ENCODE peak calls at places on chromosomes 2 and 18, in four cellular contexts. W is GM12878, I is HepG2, Y is K562. J is an unnamed sample.
A peak's percentile ranks its signal among the peaks of the same experiment; 100 is the strongest.

GRCh38 chr2:169354244-169354643 is 8.1 kb downstream of the LRP2 start:
- DNase-seq in W (no peak), I (no peak), Y (no peak), J (no peak)

GRCh38 chr2:108910541-108911396 is 78.3 kb downstream of the EDAR start:
- DNase-seq in W (no peak), I (no peak), Y (no peak), J (no peak)

GRCh38 chr2:44134848-44135247 is 33.8 kb upstream of the PPM1B start:
- DNase-seq in W (no peak), I (no peak), Y (no peak), J (no peak)

GRCh38 chr2:239818086-239818485 is 207.1 kb downstream of the NDUFA10 start:
- DNase-seq in W (no peak), I (no peak), Y (no peak), J (no peak)

GRCh38 chr2:72917875-72918660 is 749 bp downstream of the EMX1 start:
- DNase-seq in W (no peak), I (no peak), Y (no peak), J (peak; percentile 58)

GRCh38 chr2:73359915-73360697 is 25.5 kb upstream of the ALMS1 start:
- DNase-seq in W (no peak), I (no peak), Y (no peak), J (no peak)

GRCh38 chr18:41939326-41939725 is 15.7 kb upstream of the PIK3C3 start:
- DNase-seq in W (no peak), I (no peak), Y (no peak), J (no peak)

GRCh38 chr2:202018950-202019349 is 14.7 kb upstream of the FZD7 start:
- DNase-seq in W (no peak), I (no peak), Y (no peak), J (no peak)

GRCh38 chr2:98254504-98255059 is 91.7 kb upstream of the CNGA3 start:
- DNase-seq in W (no peak), I (no peak), Y (no peak), J (no peak)

GRCh38 chr2:186903183-186903582 is 54.2 kb upstream of the ZSWIM2 start:
- DNase-seq in W (no peak), I (no peak), Y (no peak), J (no peak)

GRCh38 chr2:121242175-121242875 is 42.7 kb downstream of the TFCP2L1 start:
- DNase-seq in W (no peak), I (no peak), Y (no peak), J (no peak)

GRCh38 chr2:27866237-27866636 is 23.9 kb downstream of the RBKS start:
- DNase-seq in W (no peak), I (no peak), Y (no peak), J (no peak)

GRCh38 chr2:70954886-70955285 is 19.2 kb downstream of the ATP6V1B1 start:
- DNase-seq in W (no peak), I (no peak), Y (no peak), J (no peak)

GRCh38 chr2:128090909-128091690 is at the start of gene UGGT1:
- DNase-seq in W (peak; percentile 93), I (peak; percentile 97), Y (peak; percentile 98), J (peak; percentile 93)

GRCh38 chr2:32947484-32948143 is 861 bp downstream of the LTBP1 start:
- DNase-seq in W (no peak), I (no peak), Y (peak; percentile 55), J (peak; percentile 72)

GRCh38 chr2:144541411-144541810 is 21.5 kb upstream of the ZEB2 start:
- DNase-seq in W (no peak), I (no peak), Y (no peak), J (no peak)

GRCh38 chr2:69645026-69645425 is 1.5 kb upstream of the AAK1 start:
- DNase-seq in W (no peak), I (no peak), Y (peak; percentile 56), J (no peak)

GRCh38 chr2:64837925-64838641 is 151.1 kb upstream of the SLC1A4 start:
- DNase-seq in W (no peak), I (no peak), Y (no peak), J (no peak)

GRCh38 chr2:54411801-54412354 is 44.2 kb upstream of the SPTBN1 start:
- DNase-seq in W (no peak), I (no peak), Y (no peak), J (no peak)

GRCh38 chr2:239246723-239247122 is 154.1 kb downstream of the HDAC4 start:
- DNase-seq in W (no peak), I (no peak), Y (no peak), J (no peak)

GRCh38 chr2:134502090-134502487 is 216.7 kb downstream of the TMEM163 start:
- DNase-seq in W (no peak), I (no peak), Y (no peak), J (no peak)

GRCh38 chr2:26429779-26430654 is 28.3 kb downstream of the DRC1 start:
- DNase-seq in W (no peak), I (no peak), Y (no peak), J (no peak)

GRCh38 chr2:100747551-100747950 is 72.4 kb upstream of the NPAS2 start:
- DNase-seq in W (no peak), I (no peak), Y (no peak), J (no peak)

GRCh38 chr2:101949304-101949703 is 42.5 kb upstream of the IL1R2 start:
- DNase-seq in W (no peak), I (no peak), Y (no peak), J (no peak)

GRCh38 chr2:9739508-9739907 is 103.8 kb upstream of the TAF1B start:
- DNase-seq in W (no peak), I (no peak), Y (no peak), J (no peak)

GRCh38 chr2:20992201-20992711 is 51.6 kb downstream of the APOB start:
- DNase-seq in W (no peak), I (no peak), Y (no peak), J (no peak)

GRCh38 chr2:54512663-54513363 is 56.7 kb downstream of the SPTBN1 start:
- DNase-seq in W (no peak), I (no peak), Y (no peak), J (no peak)

DNA sequence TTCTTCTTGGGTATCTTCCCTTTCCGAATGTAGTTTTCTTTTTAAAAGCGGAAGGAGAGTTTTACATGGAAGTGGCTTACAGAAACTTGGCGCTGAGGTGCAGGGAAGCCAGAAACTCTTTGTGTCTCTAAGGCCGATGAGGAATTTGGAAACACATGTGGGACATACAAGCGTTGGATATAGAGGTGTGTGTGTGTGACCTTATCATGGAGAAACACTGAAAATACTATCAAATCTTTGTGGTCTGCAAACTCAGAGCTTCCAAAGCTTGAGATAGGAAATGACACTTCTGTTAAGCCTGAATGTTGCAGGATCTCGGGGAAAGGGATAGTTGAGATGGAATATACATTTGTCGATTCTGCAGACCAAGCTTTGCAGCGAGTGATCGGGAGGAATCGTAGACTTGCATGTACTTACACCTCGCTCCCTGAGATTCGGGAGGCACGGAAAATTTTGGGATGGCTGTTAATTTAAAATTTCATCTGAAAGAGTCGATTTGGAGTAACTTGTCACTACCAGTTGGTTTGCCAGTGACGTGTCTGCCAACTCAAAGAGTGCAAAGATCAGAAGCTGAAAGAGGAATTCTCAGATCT is 1.0 kb downstream of the NAB1 start:
- DNase-seq in W (no peak), I (peak; percentile 47), Y (peak; percentile 45), J (no peak)
- TF ChIP-seq ATF2 in W (no peak), I (no peak), Y (no peak), J (no peak)

GRCh38 chr2:45432406-45432805 is 178.7 kb downstream of the SRBD1 start:
- DNase-seq in W (no peak), I (no peak), Y (no peak), J (no peak)
- TF ChIP-seq CREM in W (no peak), I (no peak), Y (no peak), J (no peak)

DNA sequence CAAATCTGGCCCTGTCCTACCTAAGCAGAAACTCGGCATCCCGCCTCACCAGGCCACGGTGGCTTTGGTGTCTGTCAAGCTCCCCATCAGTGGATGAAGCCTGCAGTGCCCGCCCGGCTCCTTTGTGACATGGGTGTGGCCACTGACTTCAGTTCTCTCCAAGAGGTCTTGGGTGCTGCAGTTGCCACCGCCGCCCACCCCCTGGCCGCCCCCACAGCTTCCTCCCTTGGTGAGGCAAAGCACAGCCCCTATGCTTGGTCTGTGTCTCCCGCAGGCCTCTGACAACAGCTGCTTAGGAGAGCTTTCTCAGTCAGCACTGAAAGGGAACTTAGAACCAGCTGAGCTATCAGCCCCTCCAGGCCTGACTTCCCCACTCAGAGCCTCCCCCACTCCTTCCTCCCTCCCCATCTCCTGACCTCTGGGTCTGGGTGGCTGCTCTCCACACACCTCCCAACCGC is 22.9 kb upstream of the GPR55 start:
- DNase-seq in W (peak; percentile 71), I (no peak), Y (no peak), J (no peak)
- TF ChIP-seq NR2C2 in W (no peak), I (no peak), Y (no peak), J (no peak)

DNA sequence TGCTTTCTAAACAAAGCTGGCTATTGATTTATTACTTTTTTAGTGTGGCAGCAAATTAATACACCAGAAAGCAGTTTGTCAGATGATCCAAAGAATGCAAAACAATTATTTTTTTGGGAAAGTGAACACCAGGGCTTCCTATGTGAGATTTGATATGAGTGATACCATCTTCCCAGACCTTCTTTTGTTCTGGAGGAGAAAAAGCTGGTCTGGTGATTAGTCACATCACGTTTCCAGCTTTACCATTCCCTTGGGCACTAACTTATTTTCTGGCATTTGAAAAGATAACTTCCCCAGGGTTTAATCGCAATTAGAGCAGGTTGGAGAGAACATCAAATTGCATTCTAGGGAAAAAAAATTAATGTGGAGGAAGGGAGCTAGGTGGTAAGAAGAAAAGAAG is 182.9 kb upstream of the TANK start:
- DNase-seq in W (no peak), I (no peak), Y (no peak), J (no peak)
- TF ChIP-seq ATF2 in W (no peak), I (no peak), Y (no peak), J (no peak)

DNA sequence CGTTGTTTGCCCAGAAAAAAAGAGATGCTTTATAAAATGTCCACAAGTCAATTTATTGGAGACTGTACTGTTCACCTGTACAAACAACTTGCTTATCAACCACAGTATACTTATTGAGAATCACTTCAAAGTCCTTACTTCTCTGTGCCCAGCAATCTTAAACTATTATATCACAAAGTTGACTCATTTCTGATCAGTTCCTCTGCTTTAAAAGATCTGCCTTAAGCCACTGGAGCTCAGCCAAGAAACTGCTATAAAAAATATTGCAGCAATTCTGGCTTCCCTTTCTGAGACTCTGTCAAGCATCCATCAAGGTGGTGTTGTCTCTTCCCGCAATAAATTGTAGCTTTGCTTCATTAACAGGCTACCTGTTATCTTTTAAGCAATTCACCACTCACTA is 375.2 kb upstream of the SPHKAP start:
- DNase-seq in W (no peak), I (no peak), Y (no peak), J (no peak)
- TF ChIP-seq CREM in W (no peak), I (no peak), Y (no peak), J (no peak)

GRCh38 chr2:113940891-113941290 is 51.0 kb downstream of the ACTR3 start:
- DNase-seq in W (no peak), I (no peak), Y (no peak), J (no peak)

GRCh38 chr2:113937501-113937900 is 47.6 kb downstream of the ACTR3 start:
- DNase-seq in W (no peak), I (no peak), Y (no peak), J (no peak)
- TF ChIP-seq NR2C2 in W (no peak), I (no peak), Y (no peak), J (no peak)

DNA sequence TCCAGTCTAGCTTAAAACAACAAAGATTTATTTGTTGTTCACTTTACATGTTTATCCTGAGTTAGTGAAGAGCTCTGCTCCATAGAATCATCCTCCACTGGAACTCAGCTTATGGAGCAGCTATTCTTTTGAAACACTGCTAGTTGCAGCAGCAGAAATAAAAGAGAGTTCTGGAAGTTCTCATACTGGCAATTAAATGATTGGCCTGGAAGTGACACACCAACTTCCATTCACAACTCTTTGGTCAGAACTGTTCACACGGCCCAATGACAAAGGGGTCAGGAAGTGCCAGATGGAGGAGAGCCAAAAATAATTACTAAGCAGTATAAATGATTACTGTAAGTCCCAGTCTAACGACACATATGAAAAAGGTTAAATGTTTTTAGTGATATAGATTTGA is 39.1 kb downstream of the FBXO11 start:
- DNase-seq in W (no peak), I (no peak), Y (peak; percentile 18), J (no peak)
- TF ChIP-seq ATF2 in W (no peak), I (no peak), Y (no peak), J (no peak)